ENCODE peak calls at places on chromosomes 11 and 22, in nine cellular contexts. One of them, this sample, is unnamed.
A peak's percentile ranks its signal among the peaks of the same experiment; 100 is the strongest.

GRCh38 chr11:65113361-65113756 is 1.7 kb downstream of the TM7SF2 start:
- DNase-seq in NCI-H748 treated with DMSO at 0.1 percent for 48 hours: no peak
- DNase-seq in anterior cingulate cortex: no peak
- DNase-seq in stimulated activated CD8-positive, alpha-beta memory T cell treated with anti-CD3 and anti-CD28 coated beads, Interleukin-15, amount 100 ng/mL, for 4 hours: no peak
- DNase-seq in activated CD4-positive, alpha-beta T cell treated with anti-CD3 and anti-CD28 coated beads for 36 hours: no peak
- DNase-seq in GM19239: no peak
- DNase-seq in HFFc6: no peak
- DNase-seq in GM04504: no peak
- DNase-seq in NCI-H1105: no peak
- DNase-seq in this sample: no peak

GRCh38 chr11:7536102-7536501 is 22.3 kb downstream of the PPFIBP2 start:
- DNase-seq in GM19239: no peak
- DNase-seq in stimulated activated CD8-positive, alpha-beta memory T cell treated with anti-CD3 and anti-CD28 coated beads, Interleukin-15, amount 100 ng/mL, for 4 hours: no peak
- DNase-seq in activated CD4-positive, alpha-beta T cell treated with anti-CD3 and anti-CD28 coated beads for 36 hours: peak; percentile 23
- DNase-seq in NCI-H748 treated with DMSO at 0.1 percent for 48 hours: no peak
- DNase-seq in HFFc6: no peak
- DNase-seq in NCI-H1105: no peak
- DNase-seq in GM04504: no peak
- DNase-seq in anterior cingulate cortex: no peak
- DNase-seq in this sample: no peak

GRCh38 chr11:34427171-34427805 is 11.4 kb upstream of the CAT start:
- DNase-seq in NCI-H1105: no peak
- DNase-seq in GM04504: peak; percentile 82
- DNase-seq in HFFc6: peak; percentile 83
- DNase-seq in NCI-H748 treated with DMSO at 0.1 percent for 48 hours: no peak
- DNase-seq in stimulated activated CD8-positive, alpha-beta memory T cell treated with anti-CD3 and anti-CD28 coated beads, Interleukin-15, amount 100 ng/mL, for 4 hours: no peak
- DNase-seq in anterior cingulate cortex: no peak
- DNase-seq in activated CD4-positive, alpha-beta T cell treated with anti-CD3 and anti-CD28 coated beads for 36 hours: no peak
- DNase-seq in GM19239: no peak
- DNase-seq in this sample: no peak

GRCh38 chr22:39097098-39098020 is at the start of gene APOBEC3H:
- DNase-seq in HFFc6: no peak
- DNase-seq in activated CD4-positive, alpha-beta T cell treated with anti-CD3 and anti-CD28 coated beads for 36 hours: peak; percentile 30
- DNase-seq in GM19239: no peak
- DNase-seq in NCI-H748 treated with DMSO at 0.1 percent for 48 hours: no peak
- DNase-seq in GM04504: no peak
- DNase-seq in NCI-H1105: peak; percentile 16
- DNase-seq in anterior cingulate cortex: no peak
- DNase-seq in stimulated activated CD8-positive, alpha-beta memory T cell treated with anti-CD3 and anti-CD28 coated beads, Interleukin-15, amount 100 ng/mL, for 4 hours: no peak
- DNase-seq in this sample: no peak

GRCh38 chr22:24427500-24428164 is at the start of gene ADORA2A:
- DNase-seq in anterior cingulate cortex: no peak
- DNase-seq in stimulated activated CD8-positive, alpha-beta memory T cell treated with anti-CD3 and anti-CD28 coated beads, Interleukin-15, amount 100 ng/mL, for 4 hours: peak; percentile 71
- DNase-seq in GM19239: peak; percentile 85
- DNase-seq in activated CD4-positive, alpha-beta T cell treated with anti-CD3 and anti-CD28 coated beads for 36 hours: peak; percentile 93
- DNase-seq in GM04504: no peak
- DNase-seq in NCI-H1105: no peak
- DNase-seq in NCI-H748 treated with DMSO at 0.1 percent for 48 hours: no peak
- DNase-seq in HFFc6: no peak
- DNase-seq in this sample: no peak

GRCh38 chr22:48984639-48985038 is 843.0 kb downstream of the BRD1 start:
- DNase-seq in stimulated activated CD8-positive, alpha-beta memory T cell treated with anti-CD3 and anti-CD28 coated beads, Interleukin-15, amount 100 ng/mL, for 4 hours: no peak
- DNase-seq in GM04504: no peak
- DNase-seq in HFFc6: no peak
- DNase-seq in NCI-H748 treated with DMSO at 0.1 percent for 48 hours: no peak
- DNase-seq in NCI-H1105: no peak
- DNase-seq in anterior cingulate cortex: no peak
- DNase-seq in activated CD4-positive, alpha-beta T cell treated with anti-CD3 and anti-CD28 coated beads for 36 hours: no peak
- DNase-seq in GM19239: no peak
- DNase-seq in this sample: no peak

GRCh38 chr11:63503492-63503891 is 2.4 kb upstream of the LGALS12 start:
- DNase-seq in GM04504: no peak
- DNase-seq in NCI-H748 treated with DMSO at 0.1 percent for 48 hours: no peak
- DNase-seq in anterior cingulate cortex: no peak
- DNase-seq in NCI-H1105: no peak
- DNase-seq in GM19239: no peak
- DNase-seq in HFFc6: no peak
- DNase-seq in stimulated activated CD8-positive, alpha-beta memory T cell treated with anti-CD3 and anti-CD28 coated beads, Interleukin-15, amount 100 ng/mL, for 4 hours: no peak
- DNase-seq in activated CD4-positive, alpha-beta T cell treated with anti-CD3 and anti-CD28 coated beads for 36 hours: no peak
- DNase-seq in this sample: no peak

GRCh38 chr11:13595166-13595565 is 73.3 kb upstream of the FAR1 start:
- DNase-seq in stimulated activated CD8-positive, alpha-beta memory T cell treated with anti-CD3 and anti-CD28 coated beads, Interleukin-15, amount 100 ng/mL, for 4 hours: no peak
- DNase-seq in HFFc6: peak; percentile 66
- DNase-seq in GM19239: no peak
- DNase-seq in GM04504: peak; percentile 9
- DNase-seq in NCI-H1105: no peak
- DNase-seq in anterior cingulate cortex: no peak
- DNase-seq in NCI-H748 treated with DMSO at 0.1 percent for 48 hours: no peak
- DNase-seq in activated CD4-positive, alpha-beta T cell treated with anti-CD3 and anti-CD28 coated beads for 36 hours: no peak
- DNase-seq in this sample: no peak

GRCh38 chr11:126162286-126163030 is 49.0 kb downstream of the RPUSD4 start:
- DNase-seq in activated CD4-positive, alpha-beta T cell treated with anti-CD3 and anti-CD28 coated beads for 36 hours: no peak
- DNase-seq in anterior cingulate cortex: no peak
- DNase-seq in HFFc6: no peak
- DNase-seq in NCI-H1105: no peak
- DNase-seq in GM04504: no peak
- DNase-seq in NCI-H748 treated with DMSO at 0.1 percent for 48 hours: no peak
- DNase-seq in GM19239: no peak
- DNase-seq in stimulated activated CD8-positive, alpha-beta memory T cell treated with anti-CD3 and anti-CD28 coated beads, Interleukin-15, amount 100 ng/mL, for 4 hours: no peak
- DNase-seq in this sample: no peak

GRCh38 chr22:27133951-27134664 is 476.7 kb downstream of the MIAT start:
- DNase-seq in GM19239: no peak
- DNase-seq in NCI-H748 treated with DMSO at 0.1 percent for 48 hours: no peak
- DNase-seq in activated CD4-positive, alpha-beta T cell treated with anti-CD3 and anti-CD28 coated beads for 36 hours: peak; percentile 49
- DNase-seq in GM04504: peak; percentile 72
- DNase-seq in HFFc6: peak; percentile 79
- DNase-seq in NCI-H1105: no peak
- DNase-seq in stimulated activated CD8-positive, alpha-beta memory T cell treated with anti-CD3 and anti-CD28 coated beads, Interleukin-15, amount 100 ng/mL, for 4 hours: no peak
- DNase-seq in anterior cingulate cortex: no peak
- DNase-seq in this sample: no peak

GRCh38 chr11:47047972-47048371 is 111.4 kb downstream of the CSTPP1 start:
- DNase-seq in GM19239: no peak
- DNase-seq in anterior cingulate cortex: no peak
- DNase-seq in HFFc6: no peak
- DNase-seq in NCI-H1105: no peak
- DNase-seq in GM04504: no peak
- DNase-seq in NCI-H748 treated with DMSO at 0.1 percent for 48 hours: no peak
- DNase-seq in activated CD4-positive, alpha-beta T cell treated with anti-CD3 and anti-CD28 coated beads for 36 hours: no peak
- DNase-seq in stimulated activated CD8-positive, alpha-beta memory T cell treated with anti-CD3 and anti-CD28 coated beads, Interleukin-15, amount 100 ng/mL, for 4 hours: no peak
- DNase-seq in this sample: no peak

GRCh38 chr11:123460006-123460700 is 30.1 kb downstream of the GRAMD1B start:
- DNase-seq in anterior cingulate cortex: no peak
- DNase-seq in NCI-H1105: peak; percentile 47
- DNase-seq in NCI-H748 treated with DMSO at 0.1 percent for 48 hours: no peak
- DNase-seq in activated CD4-positive, alpha-beta T cell treated with anti-CD3 and anti-CD28 coated beads for 36 hours: no peak
- DNase-seq in HFFc6: no peak
- DNase-seq in GM04504: no peak
- DNase-seq in GM19239: no peak
- DNase-seq in stimulated activated CD8-positive, alpha-beta memory T cell treated with anti-CD3 and anti-CD28 coated beads, Interleukin-15, amount 100 ng/mL, for 4 hours: no peak
- DNase-seq in this sample: no peak

GRCh38 chr22:50326225-50326958 is 420 bp downstream of the DENND6B start:
- DNase-seq in stimulated activated CD8-positive, alpha-beta memory T cell treated with anti-CD3 and anti-CD28 coated beads, Interleukin-15, amount 100 ng/mL, for 4 hours: no peak
- DNase-seq in NCI-H748 treated with DMSO at 0.1 percent for 48 hours: no peak
- DNase-seq in NCI-H1105: no peak
- DNase-seq in anterior cingulate cortex: no peak
- DNase-seq in GM19239: no peak
- DNase-seq in HFFc6: no peak
- DNase-seq in GM04504: no peak
- DNase-seq in activated CD4-positive, alpha-beta T cell treated with anti-CD3 and anti-CD28 coated beads for 36 hours: no peak
- DNase-seq in this sample: no peak

GRCh38 chr11:2541881-2542361 is 97.1 kb downstream of the KCNQ1 start:
- DNase-seq in NCI-H1105: no peak
- DNase-seq in NCI-H748 treated with DMSO at 0.1 percent for 48 hours: no peak
- DNase-seq in anterior cingulate cortex: no peak
- DNase-seq in GM19239: no peak
- DNase-seq in HFFc6: no peak
- DNase-seq in activated CD4-positive, alpha-beta T cell treated with anti-CD3 and anti-CD28 coated beads for 36 hours: peak; percentile 1
- DNase-seq in GM04504: no peak
- DNase-seq in stimulated activated CD8-positive, alpha-beta memory T cell treated with anti-CD3 and anti-CD28 coated beads, Interleukin-15, amount 100 ng/mL, for 4 hours: no peak
- DNase-seq in this sample: no peak

GRCh38 chr11:69463181-69463891 is 18.1 kb upstream of the LINC01488 start:
- DNase-seq in activated CD4-positive, alpha-beta T cell treated with anti-CD3 and anti-CD28 coated beads for 36 hours: no peak
- DNase-seq in NCI-H1105: no peak
- DNase-seq in GM19239: no peak
- DNase-seq in HFFc6: peak; percentile 56
- DNase-seq in stimulated activated CD8-positive, alpha-beta memory T cell treated with anti-CD3 and anti-CD28 coated beads, Interleukin-15, amount 100 ng/mL, for 4 hours: no peak
- DNase-seq in NCI-H748 treated with DMSO at 0.1 percent for 48 hours: no peak
- DNase-seq in anterior cingulate cortex: no peak
- DNase-seq in GM04504: peak; percentile 61
- DNase-seq in this sample: peak; percentile 43

GRCh38 chr11:19605500-19606371 is 106.9 kb upstream of the NAV2 start:
- DNase-seq in NCI-H1105: no peak
- DNase-seq in activated CD4-positive, alpha-beta T cell treated with anti-CD3 and anti-CD28 coated beads for 36 hours: no peak
- DNase-seq in NCI-H748 treated with DMSO at 0.1 percent for 48 hours: no peak
- DNase-seq in GM04504: peak; percentile 76
- DNase-seq in anterior cingulate cortex: no peak
- DNase-seq in HFFc6: no peak
- DNase-seq in stimulated activated CD8-positive, alpha-beta memory T cell treated with anti-CD3 and anti-CD28 coated beads, Interleukin-15, amount 100 ng/mL, for 4 hours: no peak
- DNase-seq in GM19239: no peak
- DNase-seq in this sample: peak; percentile 83

GRCh38 chr11:45264839-45265515 is 21.2 kb downstream of the SYT13 start:
- DNase-seq in NCI-H748 treated with DMSO at 0.1 percent for 48 hours: no peak
- DNase-seq in NCI-H1105: no peak
- DNase-seq in anterior cingulate cortex: no peak
- DNase-seq in activated CD4-positive, alpha-beta T cell treated with anti-CD3 and anti-CD28 coated beads for 36 hours: no peak
- DNase-seq in HFFc6: peak; percentile 82
- DNase-seq in GM04504: peak; percentile 10
- DNase-seq in GM19239: no peak
- DNase-seq in stimulated activated CD8-positive, alpha-beta memory T cell treated with anti-CD3 and anti-CD28 coated beads, Interleukin-15, amount 100 ng/mL, for 4 hours: no peak
- DNase-seq in this sample: no peak

This sample was measured in NCI-H2227 treated with DMSO at 0.1 percent for 48 hours.